ENCODE peak calls at places on chromosomes 5 and 9, in ten cellular contexts. M is GM12865, U is amniotic stem cell, Z is spleen, C is substantia nigra, I is OCI-M1, N is coronary artery, X is HT-29, A is Daoy, R is DMS 273 treated with DMSO at 0.1 percent for 48 hours. K is an unnamed sample.

GRCh38 chr5:27821681-27822080 is 783.3 kb upstream of the CDH9 start:
- DNase-seq in U (no peak), Z (no peak), X (no peak), C (no peak), M (no peak), A (no peak), I (peak), R (no peak), N (no peak), K (peak)

GRCh38 chr5:123511290-123511647 is 708 bp upstream of the CSNK1G3 start:
- DNase-seq in I (no peak), U (no peak), A (peak), C (no peak), R (no peak), M (peak), X (no peak), N (no peak), Z (no peak), K (peak)

GRCh38 chr5:55626805-55627204 is 85.3 kb downstream of the SLC38A9 start:
- DNase-seq in X (no peak), I (no peak), N (no peak), R (no peak), Z (no peak), U (no peak), C (no peak), A (no peak), M (no peak), K (peak)

GRCh38 chr5:119273391-119273839 is 82.4 kb upstream of the TNFAIP8 start:
- DNase-seq in Z (peak), A (no peak), N (no peak), X (no peak), R (no peak), I (peak), C (no peak), U (no peak), M (no peak), K (no peak)

GRCh38 chr5:57366744-57367143 is 115.9 kb downstream of the ACTBL2 start:
- DNase-seq in X (peak), U (no peak), M (no peak), R (no peak), A (peak), Z (no peak), I (no peak), C (no peak), N (no peak), K (peak)

GRCh38 chr9:109707355-109707754 is 72.6 kb upstream of the PALM2AKAP2 start:
- DNase-seq in M (no peak), R (no peak), A (no peak), N (no peak), U (no peak), I (no peak), Z (no peak), X (no peak), C (no peak), K (no peak)

GRCh38 chr5:76175821-76176403 is 92.7 kb downstream of the SV2C start:
- DNase-seq in A (no peak), Z (no peak), I (peak), U (no peak), X (no peak), C (no peak), R (no peak), N (no peak), M (peak), K (no peak)

GRCh38 chr5:90876366-90876765 is 317.8 kb downstream of the ADGRV1 start:
- DNase-seq in N (no peak), U (no peak), M (no peak), A (no peak), C (no peak), X (no peak), I (no peak), R (no peak), Z (no peak), K (no peak)

GRCh38 chr5:161411156-161411555 is 135.4 kb downstream of the GABRB2 start:
- DNase-seq in X (no peak), M (no peak), Z (no peak), R (no peak), I (no peak), U (no peak), A (no peak), N (no peak), C (no peak), K (no peak)

GRCh38 chr5:119355244-119355635 is 579 bp upstream of the TNFAIP8 start:
- DNase-seq in I (no peak), R (no peak), A (peak), M (peak), N (no peak), Z (peak), U (no peak), C (no peak), X (peak), K (peak)

GRCh38 chr5:17440766-17441165 is 57.3 kb upstream of the TAF11L2 start:
- DNase-seq in U (no peak), X (no peak), R (no peak), I (no peak), C (no peak), A (no peak), M (no peak), N (no peak), Z (no peak), K (no peak)

GRCh38 chr5:35120745-35121144 is 73.0 kb upstream of the AGXT2 start:
- DNase-seq in I (no peak), N (no peak), X (no peak), C (no peak), Z (no peak), M (no peak), R (no peak), U (no peak), A (no peak), K (no peak)

GRCh38 chr5:132251220-132251725 is 6.2 kb upstream of the PDLIM4 start:
- DNase-seq in X (no peak), U (no peak), R (no peak), A (no peak), I (no peak), Z (peak), M (no peak), N (peak), C (peak), K (peak)

GRCh38 chr5:177509991-177510566 is 453 bp upstream of the DOK3 start:
- DNase-seq in X (no peak), U (no peak), R (no peak), I (no peak), C (no peak), Z (peak), A (no peak), N (no peak), M (peak), K (no peak)

GRCh38 chr5:150295741-150296486 is 6.3 kb upstream of the CAMK2A start:
- DNase-seq in I (no peak), X (no peak), M (no peak), Z (no peak), R (no peak), U (no peak), C (no peak), N (no peak), A (no peak), K (no peak)

GRCh38 chr9:93197670-93198069 is 13.7 kb downstream of the WNK2 start:
- DNase-seq in M (no peak), U (no peak), R (no peak), X (no peak), N (no peak), A (no peak), I (no peak), C (no peak), Z (no peak), K (no peak)

GRCh38 chr5:100676807-100677631 is 141.8 kb downstream of the FAM174A start:
- DNase-seq in M (no peak), C (no peak), I (no peak), Z (no peak), X (no peak), N (no peak), R (no peak), A (no peak), U (no peak), K (no peak)

GRCh38 chr9:83972286-83972685 is 7.7 kb downstream of the HNRNPK start:
- DNase-seq in C (no peak), N (no peak), A (no peak), I (no peak), X (no peak), M (no peak), R (no peak), U (no peak), Z (no peak), K (no peak)

GRCh38 chr9:131279927-131280530 is 3.7 kb upstream of the FAM78A start:
- DNase-seq in C (no peak), U (no peak), X (no peak), I (no peak), Z (no peak), M (no peak), A (no peak), R (no peak), N (no peak), K (no peak)

GRCh38 chr5:15791859-15792258 is 291.9 kb downstream of the FBXL7 start:
- DNase-seq in U (no peak), C (no peak), N (no peak), I (no peak), A (peak), X (no peak), Z (no peak), M (no peak), R (no peak), K (no peak)

GRCh38 chr9:18976368-18977238 is 56.4 kb downstream of the SAXO1 start:
- DNase-seq in C (no peak), U (peak), A (peak), N (no peak), X (no peak), I (peak), R (no peak), M (peak), Z (no peak), K (peak)

GRCh38 chr9:33506626-33507370 is 17.3 kb upstream of the ANKRD18B start:
- DNase-seq in C (no peak), M (peak), U (peak), N (no peak), R (no peak), Z (no peak), I (no peak), A (peak), X (no peak), K (peak)

GRCh38 chr5:77560677-77561263 is 68.7 kb upstream of the WDR41 start:
- DNase-seq in A (peak), X (peak), N (no peak), Z (no peak), I (peak), M (peak), C (no peak), R (no peak), U (peak), K (peak)

GRCh38 chr9:22044583-22044982 is 35.5 kb upstream of the CDKN2B start:
- DNase-seq in N (no peak), X (no peak), Z (no peak), C (no peak), R (no peak), U (peak), I (no peak), M (no peak), A (no peak), K (peak)

GRCh38 chr9:26656003-26656940 is 236.3 kb downstream of the CAAP1 start:
- DNase-seq in A (peak), Z (no peak), I (peak), N (no peak), M (peak), R (no peak), X (peak), C (peak), U (peak), K (peak)

GRCh38 chr5:133365326-133365725 is 247.0 kb downstream of the FSTL4 start:
- DNase-seq in X (no peak), A (no peak), U (no peak), I (no peak), C (no peak), N (no peak), Z (no peak), M (no peak), R (no peak), K (no peak)

GRCh38 chr5:1443145-1443543 is 2.1 kb downstream of the SLC6A3 start:
- DNase-seq in M (no peak), X (no peak), I (no peak), N (peak), A (no peak), U (no peak), R (no peak), Z (no peak), C (no peak), K (no peak)

GRCh38 chr5:108214857-108215256 is 167.0 kb downstream of the FBXL17 start:
- DNase-seq in R (no peak), M (no peak), U (no peak), N (no peak), Z (no peak), X (no peak), A (no peak), C (no peak), I (no peak), K (no peak)

GRCh38 chr9:75001719-75002421 is 26.2 kb downstream of the CARNMT1 start:
- DNase-seq in R (peak), C (no peak), N (no peak), M (peak), I (peak), Z (no peak), U (peak), A (peak), X (peak), K (peak)

GRCh38 chr9:128420060-128420650 is 502 bp upstream of the CERCAM start:
- DNase-seq in I (peak), C (peak), R (no peak), X (peak), U (peak), N (no peak), M (peak), Z (peak), A (peak), K (peak)

GRCh38 chr5:170057311-170057710 is 48.4 kb upstream of the FOXI1 start:
- DNase-seq in U (no peak), A (no peak), I (no peak), X (no peak), Z (no peak), R (no peak), M (no peak), N (peak), C (no peak), K (no peak)

GRCh38 chr5:56585973-56586740 is 229.2 kb upstream of the MAP3K1 start:
- DNase-seq in N (no peak), Z (peak), M (no peak), A (no peak), I (peak), R (no peak), U (no peak), C (no peak), X (no peak), K (no peak)

GRCh38 chr5:140220698-140221064 is 45.7 kb downstream of the CYSTM1 start:
- DNase-seq in A (no peak), M (no peak), C (no peak), Z (no peak), R (no peak), X (no peak), I (no peak), U (no peak), N (no peak), K (no peak)

GRCh38 chr9:130668694-130669093 is 4.3 kb downstream of the PRDM12 start:
- DNase-seq in I (no peak), U (no peak), A (no peak), Z (no peak), R (no peak), M (no peak), C (no peak), N (no peak), X (no peak), K (no peak)

GRCh38 chr9:91992636-91993035 is 42.6 kb upstream of the ROR2 start:
- DNase-seq in X (no peak), M (no peak), Z (no peak), I (no peak), C (no peak), A (no peak), N (no peak), U (no peak), R (no peak), K (peak)

GRCh38 chr9:108565651-108566378 is 290.0 kb downstream of the ACTL7B start:
- DNase-seq in U (peak), M (peak), X (peak), A (peak), Z (no peak), I (peak), N (no peak), C (peak), R (peak), K (peak)